ENCODE peak calls at places on chromosome 21, in six cellular contexts. W is testis; H is IMR-90; G is body of pancreas; M is naive thymus-derived CD4-positive, alpha-beta T cell; L is upper lobe of right lung. E is an unnamed sample. For H3K36me3 and H3K27me3, the result is how much of the 10 kb centered on the place peaks cover.

GRCh38 chr21:15804247-15804985 is 74.6 kb downstream of the USP25 start:
- DNase-seq in M (no peak), H (no peak), L (no peak), W (no peak), G (no peak), E (no peak)

GRCh38 chr21:30351534-30351933 is 3.1 kb upstream of the KRTAP23-1 start:
- DNase-seq in G (no peak), W (no peak), M (no peak), H (no peak), L (no peak), E (no peak)

GRCh38 chr21:31733521-31734149 is 1.7 kb upstream of the SCAF4 start:
- DNase-seq in M (no peak), L (no peak), G (no peak), H (peak), W (no peak), E (no peak)

GRCh38 chr21:41601573-41602371 is 93.8 kb upstream of the TMPRSS2 start:
- DNase-seq in L (peak), G (peak), H (peak), M (no peak), W (no peak), E (no peak)

GRCh38 chr21:44299085-44299457 is 782 bp upstream of the PFKL start:
- DNase-seq in H (peak), L (no peak), G (no peak), M (no peak), W (no peak), E (no peak)

GRCh38 chr21:20728691-20729090 is 269.5 kb upstream of the NCAM2 start:
- DNase-seq in W (no peak), H (no peak), M (no peak), L (no peak), G (no peak), E (no peak)

GRCh38 chr21:41428311-41428710 is 2.3 kb downstream of the MX1 start:
- DNase-seq in G (no peak), W (peak), H (no peak), M (no peak), L (no peak), E (no peak)

GRCh38 chr21:42202321-42202720 is 16.6 kb upstream of the ABCG1 start:
- DNase-seq in M (no peak), L (no peak), W (no peak), G (no peak), H (no peak), E (no peak)

GRCh38 chr21:42515708-42516502 is 2.3 kb downstream of the SLC37A1 start:
- DNase-seq in M (no peak), H (no peak), W (no peak), G (peak), L (peak), E (no peak)

GRCh38 chr21:15422761-15423160 is 307.0 kb upstream of the USP25 start:
- DNase-seq in W (peak), H (peak), M (no peak), L (no peak), G (no peak), E (no peak)

GRCh38 chr21:28342229-28342810 is 650.4 kb downstream of the LTN1 start:
- DNase-seq in H (no peak), L (no peak), W (no peak), G (no peak), M (no peak), E (no peak)

GRCh38 chr21:29332461-29333354 is 34.0 kb downstream of the BACH1 start:
- DNase-seq in W (no peak), L (no peak), M (no peak), G (no peak), H (peak), E (peak)

GRCh38 chr21:22993822-22994574 is 1995.8 kb downstream of the NCAM2 start:
- DNase-seq in H (no peak), W (peak), M (no peak), G (no peak), L (no peak), E (no peak)

GRCh38 chr21:46603228-46603627 is 1.7 kb downstream of the S100B start:
- DNase-seq in L (no peak), H (no peak), M (no peak), G (no peak), W (no peak), E (no peak)

GRCh38 chr21:42683371-42684108 is 30.1 kb downstream of the PDE9A start:
- DNase-seq in G (no peak), H (no peak), L (no peak), M (peak), W (no peak), E (peak)

GRCh38 chr21:16287060-16287459 is 557.3 kb downstream of the USP25 start:
- DNase-seq in W (no peak), H (no peak), M (no peak), G (no peak), L (no peak), E (no peak)

GRCh38 chr21:44428281-44428942 is 26.9 kb upstream of the LRRC3 start:
- DNase-seq in W (no peak), L (peak), H (no peak), G (peak), M (peak), E (no peak)

GRCh38 chr21:42245348-42246185 is 26.6 kb downstream of the ABCG1 start:
- DNase-seq in H (no peak), L (no peak), W (peak), G (no peak), M (no peak), E (no peak)

GRCh38 chr21:44375281-44375651 is 21.8 kb downstream of the TRPM2 start:
- DNase-seq in H (no peak), W (peak), M (no peak), G (peak), L (peak), E (no peak)

GRCh38 chr21:46559291-46559983 is 45.4 kb downstream of the S100B start:
- DNase-seq in W (peak), H (no peak), L (no peak), G (no peak), M (peak), E (no peak)

GRCh38 chr21:14321042-14321441 is 61.9 kb downstream of the HSPA13 start:
- DNase-seq in G (no peak), L (no peak), M (no peak), W (no peak), H (peak), E (no peak)

GRCh38 chr21:15730484-15731242 is 881 bp downstream of the USP25 start:
- DNase-seq in H (no peak), M (peak), L (no peak), G (peak), W (no peak), E (peak)

GRCh38 chr21:27831821-27832569 is 865.1 kb upstream of the ADAMTS5 start:
- DNase-seq in W (no peak), M (no peak), G (no peak), H (peak), L (no peak), E (no peak)

GRCh38 chr21:16194851-16195251 is 465.1 kb downstream of the USP25 start:
- DNase-seq in G (no peak), M (no peak), H (peak), W (peak), L (no peak), E (peak)

GRCh38 chr21:24759348-24760118 is 847.7 kb downstream of the MRPL39 start:
- DNase-seq in G (no peak), H (no peak), M (no peak), L (no peak), W (no peak), E (no peak)

GRCh38 chr21:44261191-44261631 is 486 bp downstream of the DNMT3L start:
- DNase-seq in G (no peak), M (no peak), W (no peak), H (no peak), L (no peak), E (peak)

GRCh38 chr21:17736072-17736471 is 83.1 kb downstream of the C21orf91 start:
- DNase-seq in W (no peak), H (no peak), M (no peak), G (no peak), L (no peak), E (no peak)

GRCh38 chr21:30579351-30579750 is 10.8 kb downstream of the KRTAP22-2 start:
- DNase-seq in H (no peak), W (no peak), G (no peak), L (no peak), M (no peak), E (no peak)

GRCh38 chr21:31656199-31657095 is 3.0 kb upstream of the SOD1 start:
- DNase-seq in G (no peak), H (peak), L (no peak), M (no peak), W (no peak), E (no peak)

GRCh38 chr21:15775981-15776380 is 46.2 kb downstream of the USP25 start:
- DNase-seq in M (no peak), G (no peak), W (no peak), L (no peak), H (peak), E (no peak)

DNA sequence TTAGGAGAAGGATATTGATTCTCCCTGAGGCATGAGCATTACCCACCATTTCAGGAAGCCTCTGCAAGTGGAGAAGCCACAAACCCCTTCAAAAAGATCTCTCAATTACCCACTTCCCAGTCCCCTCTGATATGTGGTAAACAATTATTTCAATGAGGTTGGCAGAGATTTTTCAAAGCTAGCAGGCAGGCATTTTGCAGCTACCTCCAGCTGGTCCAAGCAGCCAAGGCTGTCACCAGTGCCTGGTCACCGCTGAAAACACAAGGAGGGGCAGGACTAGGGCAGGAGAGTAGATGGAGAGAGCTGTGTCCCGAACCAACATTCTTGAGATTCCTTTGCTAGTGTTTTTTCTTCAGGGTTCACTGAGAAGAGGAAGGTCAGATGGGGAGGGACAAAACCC is 22.5 kb downstream of the APP start:
- DNase-seq in W (no peak), L (no peak), G (no peak), M (no peak), H (no peak), E (peak)
- H3K27ac ChIP-seq in W (no peak), L (no peak), G (peak), M (no peak), H (peak), E (peak)

GRCh38 chr21:39224930-39225329 is 41.7 kb upstream of the PSMG1 start:
- DNase-seq in G (no peak), M (no peak), L (no peak), W (no peak), H (no peak), E (no peak)
- H3K36me3 ChIP-seq in G (under half), M (under half), L (half or more), W (under half), H (under half), E (under half)

DNA sequence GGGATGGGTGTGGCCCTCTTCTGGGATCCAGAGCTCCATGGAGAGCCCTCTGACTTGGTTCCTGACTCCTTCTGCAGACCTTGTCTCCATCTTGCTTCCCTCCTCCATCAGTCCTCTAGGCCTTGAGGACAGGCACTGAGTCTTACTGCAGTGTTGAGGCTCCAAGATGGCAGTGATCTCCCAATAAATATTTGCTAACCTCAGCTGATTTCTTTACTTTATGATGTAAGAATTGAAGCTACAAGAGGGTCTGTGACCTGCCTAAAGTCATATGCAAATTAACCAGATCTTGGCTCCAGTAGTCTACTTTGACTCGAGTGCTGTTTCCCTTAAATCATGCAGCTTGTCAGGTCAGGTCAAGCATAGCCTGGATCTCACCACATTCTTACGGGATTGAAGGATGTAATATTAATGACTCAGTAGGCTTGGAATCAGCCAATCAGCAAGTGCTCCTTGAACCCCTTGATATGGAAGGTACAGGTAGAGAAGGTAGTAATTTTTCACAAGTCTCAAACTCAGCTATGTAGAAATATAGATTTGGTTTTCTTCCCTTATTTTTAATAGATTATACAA is 93.0 kb downstream of the CLIC6 start:
- DNase-seq in M (no peak), W (no peak), G (no peak), H (no peak), L (no peak), E (no peak)
- H3K27me3 ChIP-seq in M (under half), W (under half), G (under half), H (under half), L (under half), E (under half)

GRCh38 chr21:35905973-35906357 is 154.4 kb downstream of the SETD4 start:
- DNase-seq in M (no peak), G (no peak), H (no peak), W (peak), L (no peak), E (no peak)
- H3K27ac ChIP-seq in M (no peak), G (no peak), H (no peak), W (no peak), L (no peak), E (no peak)

DNA sequence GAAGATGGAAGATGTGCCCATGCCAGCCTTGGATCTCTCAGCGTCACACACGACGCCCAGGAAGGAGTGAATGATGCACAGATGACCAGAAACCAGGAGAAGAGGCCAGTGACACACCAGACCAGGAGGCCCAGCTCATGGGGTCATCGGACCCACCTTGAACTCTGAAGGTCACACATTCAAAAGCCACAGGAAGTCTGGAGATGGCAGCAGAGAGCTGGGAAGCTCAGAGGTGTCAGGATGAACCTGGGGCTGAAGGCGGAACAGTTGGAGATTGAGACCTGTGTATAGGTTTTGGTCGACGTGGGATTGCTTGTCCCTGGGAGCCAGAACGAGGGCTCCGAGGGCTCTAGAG is 43.6 kb downstream of the SLC19A1 start:
- DNase-seq in L (peak), W (no peak), G (no peak), M (no peak), H (no peak), E (no peak)
- H3K36me3 ChIP-seq in L (under half), W (under half), G (under half), M (under half), H (half or more), E (under half)

GRCh38 chr21:32975811-32976507 is 49.8 kb upstream of the OLIG2 start:
- DNase-seq in L (no peak), G (no peak), M (no peak), H (no peak), W (no peak), E (no peak)

GRCh38 chr21:32977216-32977615 is 48.5 kb upstream of the OLIG2 start:
- DNase-seq in L (no peak), G (no peak), W (no peak), H (no peak), M (no peak), E (no peak)

GRCh38 chr21:32976791-32977190 is 48.9 kb upstream of the OLIG2 start:
- DNase-seq in G (no peak), W (no peak), H (no peak), M (no peak), L (no peak), E (no peak)

GRCh38 chr21:32978346-32979270 is 47.1 kb upstream of the OLIG2 start:
- DNase-seq in G (no peak), M (no peak), H (no peak), L (no peak), W (no peak), E (no peak)

DNA sequence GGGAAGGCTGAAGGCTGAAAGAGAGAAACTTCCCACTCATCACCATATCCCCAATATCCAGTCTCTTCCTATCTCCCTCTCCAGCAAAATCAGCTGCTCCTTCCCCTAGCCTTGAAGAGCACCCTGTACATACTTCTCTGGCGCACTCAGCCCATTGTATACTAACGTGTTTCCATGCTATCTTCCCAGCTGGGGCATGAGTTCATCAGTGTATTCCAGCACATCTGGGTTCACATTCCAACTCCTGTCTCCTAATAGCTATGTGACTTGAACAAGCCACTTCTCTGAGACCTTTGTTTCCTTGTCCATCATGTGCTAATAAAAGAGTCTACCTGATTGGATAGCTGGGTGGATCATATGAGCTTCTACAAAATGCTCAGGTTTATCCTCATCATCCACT is 51.1 kb upstream of the OLIG2 start:
- DNase-seq in W (no peak), L (no peak), H (no peak), M (no peak), G (no peak), E (no peak)
- H3K27me3 ChIP-seq in W (under half), L (under half), H (under half), M (under half), G (under half), E (under half)

E was measured in SJSA1.